ENCODE peak calls at places on chromosomes 12 and 14, in six cellular contexts. H, I, Y, G, T and W are unnamed samples.

GRCh38 chr14:104548802-104549535 is 30.6 kb upstream of the C14orf180 start:
- DNase-seq in H (no peak), I (no peak), Y (no peak), G (no peak), T (no peak), W (no peak)

GRCh38 chr12:131896811-131897270 is 2.4 kb downstream of the ULK1 start:
- DNase-seq in H (peak), I (no peak), Y (no peak), G (peak), T (no peak), W (no peak)

GRCh38 chr12:64691793-64692583 is 67.2 kb downstream of the GNS start:
- DNase-seq in H (no peak), I (peak), Y (peak), G (no peak), T (no peak), W (no peak)

GRCh38 chr12:20274008-20274407 is 94.3 kb upstream of the PDE3A start:
- DNase-seq in H (no peak), I (no peak), Y (no peak), G (no peak), T (no peak), W (no peak)

GRCh38 chr12:27517961-27518668 is 5.9 kb upstream of the PPFIBP1 start:
- DNase-seq in H (no peak), I (no peak), Y (no peak), G (no peak), T (no peak), W (no peak)

GRCh38 chr12:68340404-68341270 is 8.5 kb upstream of the MDM1 start:
- DNase-seq in H (no peak), I (no peak), Y (no peak), G (no peak), T (no peak), W (no peak)

GRCh38 chr14:96176811-96177211 is 27.8 kb upstream of the BDKRB2 start:
- DNase-seq in H (peak), I (peak), Y (no peak), G (peak), T (no peak), W (no peak)

GRCh38 chr14:73786632-73786941 is 65.0 kb upstream of the PTGR2 start:
- DNase-seq in H (peak), I (no peak), Y (no peak), G (no peak), T (no peak), W (no peak)

GRCh38 chr12:19994970-19995369 is 373.4 kb upstream of the PDE3A start:
- DNase-seq in H (no peak), I (no peak), Y (no peak), G (no peak), T (no peak), W (no peak)

GRCh38 chr14:38039526-38039925 is 168.2 kb upstream of the SSTR1 start:
- DNase-seq in H (no peak), I (no peak), Y (no peak), G (no peak), T (no peak), W (no peak)

GRCh38 chr14:75361751-75362433 is 65.9 kb upstream of the JDP2 start:
- DNase-seq in H (peak), I (no peak), Y (no peak), G (no peak), T (no peak), W (no peak)

GRCh38 chr14:101128478-101129450 is 225.2 kb upstream of the RTL1 start:
- DNase-seq in H (no peak), I (no peak), Y (no peak), G (no peak), T (no peak), W (no peak)

GRCh38 chr14:22099942-22100763 is 426.5 kb upstream of the OR4E1 start:
- DNase-seq in H (peak), I (peak), Y (no peak), G (peak), T (peak), W (no peak)

GRCh38 chr12:21149849-21150248 is 18.9 kb downstream of the SLCO1B1 start:
- DNase-seq in H (no peak), I (no peak), Y (no peak), G (no peak), T (no peak), W (no peak)

GRCh38 chr14:101845496-101845895 is 84.0 kb downstream of the PPP2R5C start:
- DNase-seq in H (no peak), I (no peak), Y (no peak), G (no peak), T (no peak), W (no peak)

GRCh38 chr12:49959570-49960473 is 1.9 kb upstream of the AQP5 start:
- DNase-seq in H (no peak), I (no peak), Y (no peak), G (no peak), T (no peak), W (peak)

GRCh38 chr14:57963071-57963470 is 97.2 kb upstream of the SLC35F4 start:
- DNase-seq in H (no peak), I (no peak), Y (no peak), G (no peak), T (no peak), W (no peak)

GRCh38 chr12:32070370-32070769 is 36.3 kb upstream of the BICD1 start:
- DNase-seq in H (no peak), I (no peak), Y (no peak), G (peak), T (no peak), W (no peak)

GRCh38 chr12:7555752-7556151 is 52.2 kb upstream of the CD163 start:
- DNase-seq in H (no peak), I (no peak), Y (no peak), G (peak), T (no peak), W (no peak)